ENCODE peak calls at places on chromosomes 12 and 14, in eight cellular contexts. F is naive thymus-derived CD8-positive, alpha-beta T cell; W is activated CD4-positive, alpha-beta T cell treated with anti-CD3 and anti-CD28 coated beads for 4 hours; Y is activated naive CD4-positive, alpha-beta T cell; Q is astrocyte; D is caudate nucleus; J is endothelial cell; A is effector CD4-positive, alpha-beta T cell. E is an unnamed sample.

GRCh38 chr12:114254172-114254571 is 151.8 kb downstream of the TBX5 start:
- DNase-seq in Y (no peak), W (no peak), F (no peak), A (no peak), J (no peak), D (no peak), Q (no peak), E (no peak)

GRCh38 chr14:36019126-36019525 is 157.4 kb downstream of the PTCSC3 start:
- DNase-seq in W (no peak), Y (no peak), A (no peak), Q (peak), J (no peak), D (no peak), F (no peak), E (no peak)

GRCh38 chr12:56468216-56469006 is at the start of gene SPRYD4:
- DNase-seq in W (peak), J (peak), F (peak), A (peak), Y (peak), D (no peak), Q (peak), E (peak)

GRCh38 chr12:66453111-66453510 is 150.8 kb downstream of the HELB start:
- DNase-seq in Y (no peak), A (no peak), Q (no peak), W (no peak), F (no peak), D (no peak), J (no peak), E (no peak)

GRCh38 chr12:30822385-30823139 is 67.8 kb upstream of the CAPRIN2 start:
- DNase-seq in Q (peak), W (peak), D (no peak), Y (no peak), F (peak), A (no peak), J (peak), E (no peak)

GRCh38 chr14:73457935-73458218 is 469 bp downstream of the NUMB start:
- DNase-seq in W (no peak), D (no peak), Y (no peak), F (no peak), Q (no peak), A (peak), J (no peak), E (no peak)

GRCh38 chr12:124464830-124465229 is 102.6 kb downstream of the NCOR2 start:
- DNase-seq in J (no peak), D (no peak), W (no peak), F (no peak), A (no peak), Q (no peak), Y (no peak), E (no peak)

GRCh38 chr12:91123236-91123635 is 11.9 kb upstream of the LUM start:
- DNase-seq in Q (no peak), A (no peak), W (no peak), D (no peak), J (no peak), Y (no peak), F (no peak), E (no peak)

GRCh38 chr12:76653342-76653741 is 93.8 kb upstream of the OSBPL8 start:
- DNase-seq in Q (no peak), J (no peak), A (no peak), Y (no peak), W (no peak), D (no peak), F (no peak), E (no peak)

GRCh38 chr14:48857366-48857765 is 728.8 kb downstream of the RPS29 start:
- DNase-seq in D (no peak), J (no peak), F (no peak), Y (no peak), W (no peak), A (no peak), Q (no peak), E (no peak)

GRCh38 chr14:51093371-51094281 is 1.3 kb downstream of the TRIM9 start:
- DNase-seq in Q (no peak), F (peak), A (peak), J (peak), W (peak), Y (peak), D (no peak), E (peak)

GRCh38 chr12:122860052-122860853 is 25.0 kb downstream of the HIP1R start:
- DNase-seq in D (no peak), Q (no peak), J (peak), W (peak), Y (peak), A (peak), F (peak), E (peak)

GRCh38 chr12:42696424-42697149 is 107.0 kb upstream of the PRICKLE1 start:
- DNase-seq in Y (no peak), D (no peak), F (no peak), W (no peak), A (no peak), J (no peak), Q (peak), E (no peak)

GRCh38 chr14:99357856-99358390 is 85.9 kb upstream of the BCL11B start:
- DNase-seq in J (no peak), A (no peak), Y (no peak), D (no peak), W (no peak), F (no peak), Q (no peak), E (no peak)

GRCh38 chr14:92897922-92898599 is 24.9 kb upstream of the CHGA start:
- DNase-seq in J (no peak), Y (no peak), D (no peak), A (no peak), Q (no peak), F (no peak), W (peak), E (no peak)

GRCh38 chr14:26427059-26427458 is 170.8 kb downstream of the NOVA1 start:
- DNase-seq in D (no peak), J (no peak), Q (peak), F (no peak), A (no peak), Y (no peak), W (no peak), E (no peak)

GRCh38 chr14:100850841-100851585 is 25.1 kb downstream of the MEG3 start:
- DNase-seq in W (peak), A (peak), D (no peak), J (peak), F (peak), Y (peak), Q (no peak), E (peak)

GRCh38 chr12:47551426-47551851 is 154.4 kb downstream of the RPAP3 start:
- DNase-seq in Y (no peak), J (no peak), D (no peak), W (no peak), F (no peak), Q (peak), A (no peak), E (no peak)

GRCh38 chr12:96233941-96234461 is 39.8 kb downstream of the ELK3 start:
- DNase-seq in Q (peak), D (peak), Y (no peak), W (no peak), F (no peak), A (no peak), J (no peak), E (no peak)

E was measured in OCI-LY7.